ENCODE peak calls at places on chromosomes 11 and 22, in five cellular contexts. P, W, F, B and I are unnamed samples.
A peak's percentile ranks its signal among the peaks of the same experiment; 100 is the strongest.

GRCh38 chr11:107249054-107249453 is 208.6 kb downstream of the CWF19L2 start:
- DNase-seq in P (no peak), W (no peak), F (no peak), B (no peak), I (no peak)

GRCh38 chr22:32752868-32753520 is 48.5 kb upstream of the TIMP3 start:
- DNase-seq in P (no peak), W (no peak), F (peak; percentile 37), B (no peak), I (no peak)

GRCh38 chr11:117930208-117930570 is 987 bp upstream of the TMPRSS13 start:
- DNase-seq in P (no peak), W (no peak), F (no peak), B (no peak), I (no peak)

GRCh38 chr11:69535928-69536327 is 54.5 kb downstream of the LINC01488 start:
- DNase-seq in P (no peak), W (peak; percentile 30), F (no peak), B (no peak), I (peak; percentile 16)

GRCh38 chr22:46052801-46053562 is 76.0 kb upstream of the WNT7B start:
- DNase-seq in P (no peak), W (peak; percentile 54), F (no peak), B (no peak), I (no peak)

GRCh38 chr11:86035164-86035563 is 33.7 kb downstream of the PICALM start:
- DNase-seq in P (no peak), W (no peak), F (no peak), B (no peak), I (no peak)

GRCh38 chr11:26958650-26959049 is 35.3 kb upstream of the FIBIN start:
- DNase-seq in P (no peak), W (no peak), F (no peak), B (no peak), I (no peak)

GRCh38 chr11:128422576-128423370 is 164.6 kb downstream of the ETS1 start:
- DNase-seq in P (peak; percentile 13), W (no peak), F (peak; percentile 80), B (no peak), I (no peak)

GRCh38 chr11:114316980-114317675 is 20.9 kb downstream of the NNMT start:
- DNase-seq in P (no peak), W (no peak), F (peak; percentile 31), B (no peak), I (no peak)

GRCh38 chr22:39234157-39234793 is 10.5 kb downstream of the PDGFB start:
- DNase-seq in P (peak; percentile 80), W (no peak), F (peak; percentile 84), B (no peak), I (no peak)

DNA sequence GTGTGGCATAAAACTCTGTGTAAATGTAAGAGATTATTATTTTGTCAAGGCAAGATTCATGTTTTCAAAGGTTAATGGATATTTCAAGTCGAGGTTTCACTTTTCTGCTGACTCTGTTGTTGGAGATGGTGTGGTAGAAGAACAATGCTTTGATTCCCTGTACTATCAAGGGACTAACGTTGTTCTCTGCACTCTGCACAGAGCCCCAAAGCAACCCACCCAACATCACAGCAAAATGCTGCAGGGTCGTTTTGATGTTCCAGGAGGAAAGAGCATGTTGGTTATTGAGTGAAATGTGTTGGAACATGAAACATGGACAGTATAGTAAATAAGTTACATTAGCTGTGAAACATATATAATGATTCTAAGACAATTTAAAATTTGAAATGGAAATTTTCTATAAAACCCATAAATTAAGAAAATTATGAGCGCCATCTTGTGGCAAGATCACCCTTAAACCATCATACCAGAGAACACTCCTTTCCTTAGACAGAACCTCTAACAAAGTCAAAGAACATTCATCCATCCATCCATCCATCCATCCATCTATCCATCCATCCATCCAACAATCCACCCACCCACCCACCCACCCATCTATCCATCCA is 164.4 kb upstream of the ZBED5 start:
- DNase-seq in P (no peak), W (no peak), F (peak; percentile 21), B (peak; percentile 44), I (no peak)
- TF ChIP-seq CTCF in P (peak; percentile 61), W (peak; percentile 53), F (no peak), B (peak; percentile 42), I (peak; percentile 69)

DNA sequence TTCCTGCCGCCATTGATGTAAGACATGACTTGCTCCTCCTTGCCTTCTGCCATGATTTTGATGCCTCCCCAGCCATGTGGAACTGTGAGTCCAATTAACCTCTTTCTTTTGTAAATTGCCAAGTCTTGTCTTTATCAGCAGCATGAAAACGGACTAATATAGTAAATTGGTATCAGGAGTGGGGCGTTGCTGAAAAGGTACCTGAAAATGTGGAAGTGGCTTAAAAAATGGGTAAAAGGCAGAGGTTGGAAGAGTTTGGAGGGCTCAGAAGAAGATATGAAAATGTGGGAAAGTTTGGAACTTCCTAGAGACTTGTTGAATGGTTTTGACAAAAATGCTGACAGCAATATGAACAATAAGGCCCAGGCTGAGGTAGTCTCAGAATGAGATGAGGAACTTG is 89.7 kb downstream of the RSF1 start:
- DNase-seq in P (no peak), W (no peak), F (no peak), B (no peak), I (no peak)
- TF ChIP-seq CTCF in P (no peak), W (no peak), F (no peak), B (no peak), I (no peak)

GRCh38 chr11:36465449-36466163 is 44.5 kb downstream of the TRAF6 start:
- DNase-seq in P (no peak), W (no peak), F (no peak), B (no peak), I (no peak)

GRCh38 chr11:36471577-36471976 is 38.5 kb downstream of the TRAF6 start:
- DNase-seq in P (no peak), W (no peak), F (no peak), B (no peak), I (no peak)

GRCh38 chr11:36469881-36470802 is 39.9 kb downstream of the TRAF6 start:
- DNase-seq in P (no peak), W (no peak), F (no peak), B (no peak), I (no peak)

GRCh38 chr11:36467913-36468312 is 42.2 kb downstream of the TRAF6 start:
- DNase-seq in P (no peak), W (no peak), F (no peak), B (no peak), I (no peak)

DNA sequence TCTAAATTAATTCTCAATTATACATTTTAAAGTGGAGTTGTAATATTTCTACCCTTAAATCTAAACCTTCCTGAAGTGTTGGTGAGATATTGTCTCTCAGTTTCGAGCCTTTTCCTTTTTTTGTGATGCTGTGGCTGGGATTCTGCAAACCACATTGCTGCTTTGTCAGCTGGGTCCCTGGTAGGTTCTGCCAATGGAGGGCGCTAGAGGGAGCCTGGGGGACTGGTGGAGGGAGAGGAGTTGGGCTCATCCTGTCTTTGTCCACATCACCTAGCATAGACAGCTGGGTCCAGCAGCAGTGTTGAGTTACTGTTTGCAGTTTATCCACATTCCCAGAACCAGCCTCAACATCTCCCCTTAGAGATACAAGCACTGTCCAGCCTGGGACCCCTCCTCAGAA is 41.0 kb downstream of the TRAF6 start:
- DNase-seq in P (peak; percentile 55), W (no peak), F (no peak), B (no peak), I (no peak)
- TF ChIP-seq CTCF in P (peak; percentile 62), W (no peak), F (no peak), B (no peak), I (peak; percentile 24)

GRCh38 chr11:57325735-57326048 is 940 bp upstream of the TNKS1BP1 start:
- DNase-seq in P (no peak), W (no peak), F (peak; percentile 52), B (no peak), I (no peak)
- TF ChIP-seq CTCF in P (no peak), W (no peak), F (no peak), B (no peak), I (no peak)

DNA sequence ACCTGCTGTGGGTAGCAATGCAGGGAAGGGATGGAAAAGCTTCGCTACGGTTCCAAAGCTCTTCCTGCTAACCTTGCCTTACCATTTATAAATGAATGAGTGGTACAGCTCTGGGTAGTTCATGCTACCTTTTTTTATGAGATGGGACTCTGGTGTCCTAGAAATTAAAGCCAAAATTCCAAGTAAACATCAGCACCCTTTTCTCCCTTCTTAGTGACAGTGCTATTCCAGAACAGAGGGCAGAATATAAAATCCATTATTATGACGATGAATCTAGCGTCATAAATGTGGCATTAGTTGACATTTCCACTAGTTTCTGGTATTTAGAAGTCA is 447 bp upstream of the SVIP start:
- DNase-seq in P (no peak), W (no peak), F (no peak), B (no peak), I (no peak)
- TF ChIP-seq CTCF in P (no peak), W (no peak), F (no peak), B (peak; percentile 13), I (peak; percentile 28)

GRCh38 chr11:64861227-64861970 is 16.9 kb upstream of the CDC42BPG start:
- DNase-seq in P (no peak), W (no peak), F (no peak), B (no peak), I (no peak)

GRCh38 chr11:64864135-64864472 is 14.3 kb downstream of the EHD1 start:
- DNase-seq in P (no peak), W (no peak), F (no peak), B (no peak), I (no peak)

GRCh38 chr11:64863381-64864060 is 14.9 kb downstream of the EHD1 start:
- DNase-seq in P (peak; percentile 78), W (no peak), F (no peak), B (no peak), I (no peak)

GRCh38 chr11:64864473-64865285 is 13.7 kb downstream of the EHD1 start:
- DNase-seq in P (peak; percentile 57), W (no peak), F (peak; percentile 79), B (no peak), I (no peak)

DNA sequence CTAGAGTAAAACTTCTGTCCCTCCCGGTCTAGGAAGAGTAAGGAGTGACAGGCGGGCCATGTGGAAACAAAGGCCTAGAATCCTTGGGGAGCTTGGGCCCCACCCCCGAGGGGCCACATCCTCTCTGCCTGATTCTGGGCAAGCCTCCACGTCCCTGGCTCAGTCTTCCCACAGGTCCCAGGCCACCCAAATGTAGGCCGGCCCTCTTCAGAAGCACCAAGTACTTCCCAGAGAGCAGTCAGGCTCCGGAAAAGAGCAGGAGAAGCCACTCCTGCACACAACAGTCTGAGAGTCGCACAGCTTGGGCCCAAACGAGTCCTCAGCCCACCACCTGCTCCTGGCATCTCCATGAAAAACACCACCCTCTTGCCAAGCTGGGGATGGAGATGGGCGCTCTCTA is 15.5 kb downstream of the EHD1 start:
- DNase-seq in P (no peak), W (no peak), F (peak; percentile 82), B (no peak), I (no peak)
- TF ChIP-seq CTCF in P (no peak), W (no peak), F (no peak), B (no peak), I (no peak)